ENCODE peak calls at places on chromosomes 12 and 14, in seven cellular contexts. B is germinal center, P is left ventricle myocardium inferior, J is foreskin melanocyte, W is NT2/D1, H is fibroblast of lung, M is pulmonary artery endothelial cell. U is an unnamed sample.
A peak's percentile ranks its signal among the peaks of the same experiment; 100 is the strongest.

GRCh38 chr14:86798330-86798729 is 1194.7 kb downstream of the GALC start:
- DNase-seq in P (no peak), H (no peak), J (no peak), W (no peak), M (no peak), B (no peak), U (no peak)

GRCh38 chr12:85310456-85311076 is 30.5 kb downstream of the ALX1 start:
- DNase-seq in P (no peak), W (no peak), J (no peak), H (peak; percentile 31), B (no peak), M (no peak), U (no peak)

GRCh38 chr14:55411426-55412389 is at the start of gene ATG14:
- DNase-seq in J (peak; percentile 77), B (peak; percentile 90), M (no peak), P (peak; percentile 85), W (peak; percentile 60), H (peak; percentile 84), U (peak; percentile 86)

GRCh38 chr12:52760623-52761022 is 16.5 kb downstream of the KRT76 start:
- DNase-seq in B (no peak), P (no peak), M (no peak), H (no peak), W (no peak), J (no peak), U (no peak)

GRCh38 chr12:80632835-80633234 is 74.6 kb upstream of the MYF6 start:
- DNase-seq in M (no peak), H (no peak), B (no peak), W (peak; percentile 61), P (no peak), J (no peak), U (peak; percentile 13)

GRCh38 chr14:32381869-32382268 is 52.8 kb downstream of the AKAP6 start:
- DNase-seq in M (no peak), J (no peak), B (no peak), W (no peak), H (no peak), P (no peak), U (no peak)

GRCh38 chr12:112381421-112381897 is 772 bp downstream of the HECTD4 start:
- DNase-seq in M (no peak), H (no peak), W (no peak), P (peak; percentile 18), J (no peak), B (peak; percentile 59), U (no peak)

GRCh38 chr12:29889737-29890136 is 106.0 kb upstream of the TMTC1 start:
- DNase-seq in J (peak; percentile 32), B (no peak), H (peak; percentile 72), W (peak; percentile 94), M (peak; percentile 2), P (peak; percentile 28), U (no peak)

GRCh38 chr12:12357697-12358476 is 1.0 kb downstream of the BORCS5 start:
- DNase-seq in H (no peak), W (no peak), B (peak; percentile 28), M (no peak), J (no peak), P (no peak), U (no peak)

GRCh38 chr12:68932701-68933563 is at the start of gene CPM:
- DNase-seq in B (peak; percentile 95), W (no peak), H (peak; percentile 24), M (no peak), P (peak; percentile 67), J (peak; percentile 33), U (peak; percentile 46)

GRCh38 chr14:37597538-37598084 is 2.2 kb downstream of the TTC6 start:
- DNase-seq in J (no peak), M (no peak), W (no peak), H (no peak), B (no peak), P (no peak), U (no peak)

U was measured in COLO829.